ENCODE peak calls at places on chromosomes 16 and 17, in nine cellular contexts. T is left ventricle myocardium inferior, E is tibial artery, I is lower leg skin, A is iris pigment epithelial cell, U is glutamatergic neuron, F is cardiac muscle cell, S is AG08395, B is RCC 7860. Z is an unnamed sample.

GRCh38 chr17:78122221-78122990 is 6.1 kb downstream of the TMC6 start:
- DNase-seq in T (no peak), E (no peak), I (no peak), A (no peak), U (no peak), F (no peak), S (no peak), B (no peak), Z (no peak)

GRCh38 chr17:81831957-81832607 is 1.0 kb downstream of the MCRIP1 start:
- DNase-seq in T (no peak), E (peak; percentile 85), I (no peak), A (no peak), U (no peak), F (no peak), S (peak; percentile 52), B (no peak), Z (no peak)

GRCh38 chr16:84505249-84506156 is 1.0 kb upstream of the MEAK7 start:
- DNase-seq in T (no peak), E (peak; percentile 61), I (peak; percentile 83), A (no peak), U (no peak), F (no peak), S (no peak), B (no peak), Z (no peak)

GRCh38 chr16:66905633-66906539 is 12.8 kb downstream of the CDH16 start:
- DNase-seq in T (peak; percentile 79), E (no peak), I (no peak), A (no peak), U (no peak), F (no peak), S (no peak), B (no peak), Z (no peak)

GRCh38 chr17:55735784-55736405 is 13.2 kb upstream of the TMEM100 start:
- DNase-seq in T (no peak), E (no peak), I (no peak), A (peak; percentile 71), U (no peak), F (peak; percentile 75), S (peak; percentile 67), B (peak; percentile 24), Z (no peak)

GRCh38 chr16:56643080-56643778 is 4.8 kb downstream of the MT1A start:
- DNase-seq in T (peak; percentile 66), E (peak; percentile 94), I (peak; percentile 95), A (peak; percentile 58), U (peak; percentile 36), F (peak; percentile 70), S (peak; percentile 56), B (peak; percentile 6), Z (peak; percentile 90)

GRCh38 chr16:49940464-49941224 is 84.4 kb upstream of the CNEP1R1 start:
- DNase-seq in T (no peak), E (no peak), I (peak; percentile 62), A (no peak), U (no peak), F (no peak), S (no peak), B (no peak), Z (no peak)

GRCh38 chr16:72928089-72928981 is 119.6 kb downstream of the ZFHX3 start:
- DNase-seq in T (no peak), E (no peak), I (no peak), A (no peak), U (no peak), F (no peak), S (no peak), B (no peak), Z (no peak)

GRCh38 chr17:2865228-2865627 is 69.0 kb downstream of the RAP1GAP2 start:
- DNase-seq in T (no peak), E (no peak), I (no peak), A (no peak), U (no peak), F (no peak), S (no peak), B (no peak), Z (no peak)

GRCh38 chr16:31461201-31461920 is 2.1 kb downstream of the ARMC5 start:
- DNase-seq in T (no peak), E (peak; percentile 53), I (no peak), A (no peak), U (no peak), F (no peak), S (no peak), B (no peak), Z (no peak)

GRCh38 chr16:74623214-74623842 is 16.4 kb upstream of the GLG1 start:
- DNase-seq in T (no peak), E (peak; percentile 3), I (peak; percentile 40), A (peak; percentile 60), U (no peak), F (peak; percentile 64), S (peak; percentile 68), B (peak; percentile 28), Z (no peak)

GRCh38 chr16:29757950-29758466 is 12.2 kb upstream of the C16orf54 start:
- DNase-seq in T (no peak), E (no peak), I (no peak), A (peak; percentile 69), U (no peak), F (peak; percentile 90), S (no peak), B (no peak), Z (no peak)

GRCh38 chr16:68131813-68132706 is 46.9 kb downstream of the NFATC3 start:
- DNase-seq in T (no peak), E (no peak), I (no peak), A (no peak), U (no peak), F (no peak), S (no peak), B (no peak), Z (no peak)

GRCh38 chr17:67013891-67014290 is 30.5 kb upstream of the CACNG1 start:
- DNase-seq in T (no peak), E (no peak), I (no peak), A (no peak), U (no peak), F (no peak), S (no peak), B (no peak), Z (no peak)

GRCh38 chr17:6577686-6578263 is 21.4 kb upstream of the PITPNM3 start:
- DNase-seq in T (no peak), E (no peak), I (peak; percentile 61), A (no peak), U (no peak), F (no peak), S (no peak), B (no peak), Z (no peak)

GRCh38 chr16:2614761-2615191 is 67.5 kb upstream of the KCTD5 start:
- DNase-seq in T (no peak), E (peak; percentile 54), I (peak; percentile 77), A (no peak), U (no peak), F (no peak), S (no peak), B (no peak), Z (no peak)

GRCh38 chr16:10971560-10971961 is 27.2 kb downstream of the CLEC16A start:
- DNase-seq in T (no peak), E (peak; percentile 72), I (no peak), A (peak; percentile 83), U (peak; percentile 39), F (peak; percentile 94), S (peak; percentile 86), B (peak; percentile 52), Z (no peak)

GRCh38 chr17:9356488-9356911 is 219.1 kb downstream of the STX8 start:
- DNase-seq in T (no peak), E (peak; percentile 67), I (no peak), A (no peak), U (peak; percentile 61), F (no peak), S (no peak), B (no peak), Z (no peak)